ENCODE peak calls at places on chromosomes 11 and 22, in eight cellular contexts. O is transverse colon; B is fibroblast of lung; F is endodermal cell; V is CD8-positive, alpha-beta T cell; G is keratinocyte; I is kidney; Q is Peyer's patch. W is an unnamed sample.
A peak's percentile ranks its signal among the peaks of the same experiment; 100 is the strongest.

GRCh38 chr11:95359756-95360155 is 128.8 kb upstream of the SESN3 start:
- DNase-seq in B (no peak), Q (no peak), I (no peak), G (no peak), O (no peak), F (no peak), V (no peak), W (no peak)

GRCh38 chr22:36753120-36753802 is 22.7 kb downstream of the IFT27 start:
- DNase-seq in F (peak; percentile 69), I (peak; percentile 4), V (no peak), G (peak; percentile 42), B (no peak), O (peak; percentile 22), Q (peak; percentile 65), W (no peak)

GRCh38 chr22:19723165-19723989 is at the start of gene GP1BB:
- DNase-seq in V (peak; percentile 32), I (no peak), F (peak; percentile 83), O (peak; percentile 37), B (no peak), Q (no peak), G (no peak), W (no peak)

GRCh38 chr11:107275632-107276031 is 182.0 kb downstream of the CWF19L2 start:
- DNase-seq in B (no peak), G (no peak), V (no peak), I (no peak), F (no peak), Q (no peak), O (no peak), W (no peak)

GRCh38 chr22:38144025-38144405 is 33.5 kb upstream of the BAIAP2L2 start:
- DNase-seq in I (peak; percentile 12), F (no peak), G (no peak), B (no peak), O (no peak), V (no peak), Q (peak; percentile 45), W (no peak)

GRCh38 chr11:1557904-1558831 is 13.9 kb downstream of the DUSP8 start:
- DNase-seq in B (peak; percentile 85), V (no peak), O (peak; percentile 66), Q (no peak), G (no peak), I (peak; percentile 89), F (peak; percentile 53), W (no peak)

GRCh38 chr11:73269353-73270088 is 2.6 kb upstream of the P2RY6 start:
- DNase-seq in O (no peak), Q (peak; percentile 43), G (no peak), V (no peak), F (peak; percentile 74), I (no peak), B (no peak), W (no peak)

GRCh38 chr11:120021978-120022377 is 115.9 kb downstream of the TRIM29 start:
- DNase-seq in F (peak; percentile 26), B (no peak), I (no peak), G (no peak), O (peak; percentile 11), Q (peak; percentile 8), V (no peak), W (no peak)

GRCh38 chr22:26580240-26580962 is 9.5 kb downstream of the TPST2 start:
- DNase-seq in Q (no peak), B (no peak), I (no peak), F (peak; percentile 86), G (no peak), O (no peak), V (no peak), W (no peak)

GRCh38 chr11:60305906-60306619 is 21.0 kb upstream of the MS4A6E start:
- DNase-seq in G (no peak), V (no peak), Q (no peak), F (peak; percentile 40), I (no peak), B (no peak), O (no peak), W (no peak)

GRCh38 chr11:36763187-36763586 is 165.2 kb upstream of the RAG2 start:
- DNase-seq in F (no peak), V (no peak), O (no peak), G (no peak), I (no peak), Q (no peak), B (no peak), W (no peak)

GRCh38 chr11:119373917-119374631 is 7.4 kb downstream of the USP2 start:
- DNase-seq in G (no peak), F (peak; percentile 97), O (peak; percentile 84), I (peak; percentile 82), Q (peak; percentile 83), B (peak; percentile 86), V (peak; percentile 47), W (peak; percentile 77)

GRCh38 chr11:17608830-17609229 is 61.8 kb downstream of the OTOG start:
- DNase-seq in V (no peak), O (no peak), G (no peak), I (no peak), Q (no peak), F (no peak), B (no peak), W (no peak)

GRCh38 chr11:85137597-85137996 is 489.5 kb downstream of the DLG2 start:
- DNase-seq in B (no peak), G (no peak), V (no peak), Q (no peak), O (no peak), I (no peak), F (no peak), W (no peak)

GRCh38 chr11:64750361-64751054 is 6.6 kb upstream of the RASGRP2 start:
- DNase-seq in Q (no peak), I (peak; percentile 46), V (no peak), G (no peak), O (no peak), B (no peak), F (no peak), W (no peak)

GRCh38 chr11:5096011-5096410 is 26.6 kb downstream of the OR52E1 start:
- DNase-seq in G (no peak), F (no peak), V (no peak), O (no peak), Q (no peak), B (no peak), I (no peak), W (no peak)

GRCh38 chr22:47173535-47174021 is 411.1 kb downstream of the TBC1D22A start:
- DNase-seq in O (peak; percentile 3), Q (peak; percentile 35), G (no peak), F (peak; percentile 31), B (no peak), I (peak; percentile 63), V (no peak), W (no peak)

GRCh38 chr11:118342503-118343161 is at the start of gene CD3D:
- DNase-seq in G (no peak), B (no peak), Q (peak; percentile 55), O (no peak), I (no peak), F (peak; percentile 46), V (peak; percentile 74), W (no peak)

GRCh38 chr11:46242961-46243795 is 34.3 kb upstream of the CREB3L1 start:
- DNase-seq in Q (peak; percentile 96), V (peak; percentile 87), F (peak; percentile 98), I (peak; percentile 98), B (peak; percentile 98), G (peak; percentile 87), O (peak; percentile 95), W (peak; percentile 86)
- TF ChIP-seq CTCF in Q (no peak), V (no peak), F (no peak), I (no peak), B (no peak), G (no peak), O (no peak), W (no peak)

DNA sequence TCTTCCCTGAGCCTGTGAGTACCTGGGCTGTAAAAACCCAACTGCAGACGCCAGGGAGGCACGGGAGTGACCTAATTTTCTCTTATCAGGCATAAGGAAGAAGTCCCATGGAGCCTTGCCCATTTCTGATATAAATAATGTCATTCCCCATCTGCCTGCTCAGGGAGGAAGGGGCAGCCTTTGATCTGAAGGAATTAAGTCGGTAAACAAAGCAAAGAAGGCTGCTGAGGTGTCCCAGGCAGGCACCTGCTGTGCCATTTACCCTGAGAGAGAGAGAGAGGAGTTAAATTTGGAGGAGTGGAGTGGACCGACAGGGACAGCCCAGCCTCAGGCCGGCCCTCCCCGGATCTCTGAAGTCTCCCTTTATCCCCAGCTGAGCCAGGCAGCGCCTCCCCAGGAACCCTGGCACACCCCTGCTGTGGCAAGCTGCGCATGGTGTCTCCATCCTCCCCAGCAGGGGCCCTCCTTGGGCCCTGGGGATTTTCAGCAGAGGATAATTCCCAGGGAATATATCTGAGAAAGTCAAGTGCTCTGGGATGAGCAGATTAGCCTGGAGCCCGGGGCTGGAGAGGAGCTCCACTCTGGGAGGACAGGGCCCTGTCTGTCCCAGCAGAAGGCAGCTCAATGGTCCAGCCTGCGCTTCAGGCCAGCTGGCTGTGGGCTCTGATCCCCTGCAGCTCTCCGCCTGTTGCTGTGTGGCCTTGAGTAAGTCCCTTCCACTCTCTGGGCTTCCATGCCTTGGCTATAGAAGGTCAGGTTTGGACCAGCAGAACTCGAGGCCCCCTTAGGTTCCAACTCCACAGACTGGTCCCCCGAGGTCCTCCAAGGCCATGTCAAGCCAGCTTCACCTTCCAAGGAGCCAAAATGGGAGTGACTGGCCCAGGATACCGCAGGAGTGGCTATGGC is 17.5 kb upstream of the CABP7 start:
- DNase-seq in O (peak; percentile 23), B (no peak), I (no peak), V (no peak), F (peak; percentile 77), G (no peak), Q (peak; percentile 51), W (no peak)
- TF ChIP-seq CTCF in O (no peak), B (no peak), I (no peak), V (no peak), F (peak; percentile 16), G (peak; percentile 31), Q (no peak), W (no peak)

GRCh38 chr11:33488971-33489370 is 211.7 kb downstream of the C11orf91 start:
- DNase-seq in O (no peak), V (no peak), G (no peak), B (no peak), Q (no peak), I (no peak), F (no peak), W (no peak)
- TF ChIP-seq CTCF in O (no peak), V (no peak), G (no peak), B (no peak), Q (no peak), I (no peak), F (no peak), W (no peak)

GRCh38 chr11:113553905-113554304 is 78.7 kb upstream of the DRD2 start:
- DNase-seq in B (no peak), Q (no peak), F (peak; percentile 49), G (no peak), V (no peak), O (no peak), I (no peak), W (no peak)
- TF ChIP-seq CTCF in B (no peak), Q (no peak), F (peak; percentile 60), G (peak; percentile 37), V (no peak), O (no peak), I (no peak), W (peak; percentile 15)